ENCODE peak calls at places on chromosome 18, in four cellular contexts. H is lower lobe of right lung, F is cardiac fibroblast, R is PC-3. E is an unnamed sample.

GRCh38 chr18:9434240-9434701 is 41.0 kb upstream of the RALBP1 start:
- DNase-seq in H (no peak), F (no peak), R (no peak), E (no peak)

GRCh38 chr18:38545071-38545470 is 979.5 kb upstream of the CELF4 start:
- DNase-seq in H (no peak), F (no peak), R (peak), E (no peak)

GRCh38 chr18:40863801-40864200 is 1091.2 kb upstream of the PIK3C3 start:
- DNase-seq in H (no peak), F (no peak), R (no peak), E (no peak)

GRCh38 chr18:61541673-61542072 is 208.4 kb downstream of the CDH20 start:
- DNase-seq in H (no peak), F (no peak), R (no peak), E (no peak)

GRCh38 chr18:50432915-50433314 is 58.1 kb downstream of the SKA1 start:
- DNase-seq in H (no peak), F (no peak), R (peak), E (no peak)

GRCh38 chr18:33577688-33578370 is at the start of gene ASXL3:
- DNase-seq in H (peak), F (no peak), R (no peak), E (peak)

GRCh38 chr18:668263-668662 is 10.8 kb downstream of the TYMS start:
- DNase-seq in H (no peak), F (no peak), R (no peak), E (no peak)

GRCh38 chr18:22441638-22442037 is 23.9 kb upstream of the CTAGE1 start:
- DNase-seq in H (no peak), F (no peak), R (no peak), E (no peak)

GRCh38 chr18:48879008-48879431 is 71.7 kb downstream of the SMAD7 start:
- DNase-seq in H (peak), F (no peak), R (no peak), E (no peak)

GRCh38 chr18:48797841-48798255 is 152.9 kb downstream of the SMAD7 start:
- DNase-seq in H (peak), F (no peak), R (no peak), E (no peak)

DNA sequence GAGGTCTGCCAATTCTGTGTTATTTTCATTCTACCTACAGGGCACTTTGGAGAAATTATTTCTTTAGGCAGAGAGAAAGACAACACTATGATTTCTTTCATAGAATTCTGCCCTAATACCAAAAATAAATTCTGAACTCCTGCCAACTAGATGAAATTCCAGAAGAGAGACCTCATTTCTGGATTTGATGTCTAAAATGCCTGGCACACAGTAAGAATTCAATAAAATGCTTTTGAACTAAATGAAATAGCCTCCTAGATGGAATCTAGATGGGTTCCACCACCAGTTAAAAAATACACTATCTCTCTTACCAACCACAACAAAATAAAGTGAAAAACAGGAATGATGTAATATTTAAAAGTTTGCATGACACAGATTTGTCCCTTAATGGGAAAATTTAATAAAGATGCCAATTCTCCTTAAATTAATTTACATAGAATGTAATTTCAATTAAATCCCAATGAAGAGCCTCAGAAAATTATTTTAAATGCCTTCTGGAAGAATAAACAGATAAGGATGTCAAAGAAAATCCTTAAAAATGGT is 75.0 kb downstream of the OSBPL1A start:
- DNase-seq in H (no peak), F (peak), R (peak), E (no peak)
- TF ChIP-seq CTCF in H (no peak), F (no peak), R (no peak), E (no peak)

GRCh38 chr18:79068946-79069791 is at the start of gene ATP9B:
- DNase-seq in H (peak), F (peak), R (peak), E (peak)
- TF ChIP-seq CTCF in H (peak), F (no peak), R (no peak), E (no peak)

GRCh38 chr18:46917108-46917807 is at the start of the genes KATNAL2 and PIAS2:
- DNase-seq in H (peak), F (peak), R (peak), E (peak)
- TF ChIP-seq CTCF in H (no peak), F (no peak), R (no peak), E (no peak)

DNA sequence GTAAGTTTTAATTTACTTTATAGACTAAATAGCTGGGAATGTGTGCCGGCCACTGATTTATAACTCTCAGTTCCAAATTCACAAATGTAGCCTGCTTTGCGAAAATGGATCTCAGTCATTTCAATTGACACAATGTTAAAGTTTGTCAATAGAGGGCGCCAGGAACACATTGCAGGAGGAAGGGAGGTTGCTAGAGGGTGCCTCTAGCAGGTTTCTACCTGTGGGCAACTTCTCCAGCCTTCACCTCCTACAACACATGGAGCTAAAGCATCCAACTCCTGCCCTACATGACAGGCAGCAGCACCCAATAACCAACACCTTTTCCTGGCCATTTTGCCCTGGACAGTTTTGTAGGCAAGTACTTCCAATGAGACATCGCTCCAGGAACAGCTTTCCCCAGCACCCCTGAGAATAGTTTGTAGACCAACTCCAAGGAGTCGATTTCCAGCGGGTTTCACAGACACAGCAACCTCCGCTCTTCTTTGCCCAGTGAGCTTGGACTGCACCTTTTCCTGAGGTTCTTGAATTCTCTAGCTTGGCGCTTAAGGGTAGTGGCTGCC is 784.8 kb upstream of the CDH2 start:
- DNase-seq in H (no peak), F (peak), R (peak), E (no peak)
- TF ChIP-seq CTCF in H (peak), F (peak), R (peak), E (no peak)

GRCh38 chr18:76983613-76984051 is 149.0 kb downstream of the MBP start:
- DNase-seq in H (peak), F (no peak), R (no peak), E (no peak)
- TF ChIP-seq CTCF in H (no peak), F (no peak), R (no peak), E (no peak)

GRCh38 chr18:10792181-10792580 is 266.4 kb downstream of the NAPG start:
- DNase-seq in H (no peak), F (no peak), R (no peak), E (no peak)

GRCh38 chr18:10794771-10795170 is 268.9 kb downstream of the NAPG start:
- DNase-seq in H (no peak), F (no peak), R (no peak), E (no peak)

GRCh38 chr18:10793730-10794370 is 268.0 kb downstream of the NAPG start:
- DNase-seq in H (no peak), F (no peak), R (no peak), E (no peak)

GRCh38 chr18:10787293-10787901 is 261.6 kb downstream of the NAPG start:
- DNase-seq in H (peak), F (peak), R (peak), E (peak)

DNA sequence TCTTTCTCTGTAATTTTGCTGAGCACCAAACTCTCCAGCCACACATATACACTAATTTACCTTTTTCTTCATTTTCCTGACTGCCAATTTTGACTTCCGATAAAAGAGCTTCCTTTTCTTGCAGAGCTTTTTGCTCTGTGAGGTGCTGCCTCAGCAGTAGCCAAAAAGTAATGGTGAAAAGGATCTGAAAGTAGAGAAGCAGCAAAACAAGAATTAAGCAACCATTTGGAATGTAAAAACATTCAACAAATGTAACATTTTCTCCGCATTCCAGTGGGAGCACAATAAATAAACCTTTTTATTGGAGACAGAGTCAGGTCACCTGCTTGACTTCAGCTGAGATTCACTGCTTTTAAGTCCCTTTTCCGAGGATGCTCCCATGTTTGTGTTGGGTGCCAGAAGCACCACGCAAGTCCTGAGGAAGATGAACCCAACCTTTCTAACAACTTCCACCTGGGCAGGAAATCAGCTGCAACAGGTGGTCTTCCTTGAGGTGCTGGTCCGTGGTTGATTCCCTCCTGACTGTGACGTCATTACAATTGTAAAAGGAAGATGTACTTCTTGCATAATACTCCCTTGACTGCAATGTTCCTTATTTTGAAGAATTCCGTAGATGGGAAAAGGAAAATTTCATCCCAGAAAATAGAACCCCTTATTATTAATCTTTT is 265.4 kb downstream of the NAPG start:
- DNase-seq in H (no peak), F (no peak), R (no peak), E (no peak)
- TF ChIP-seq CTCF in H (no peak), F (no peak), R (no peak), E (no peak)

GRCh38 chr18:55998071-55998522 is 410.1 kb upstream of the TCF4 start:
- DNase-seq in H (no peak), F (peak), R (no peak), E (no peak)
- TF ChIP-seq CTCF in H (no peak), F (no peak), R (no peak), E (no peak)